ENCODE peak calls at places on chromosomes 3 and 15, in nine cellular contexts. S is RPMI7951; W is activated T-cell treated with anti-CD3 and anti-CD28 coated beads, Interleukin-2, amount 50 U/mL, for 72 hours; I is NB4; H is mucosa of gallbladder; C is breast epithelium; T is naive thymus-derived CD8-positive, alpha-beta T cell; A is left ventricle myocardium superior; R is germinal center. O is an unnamed sample.
A peak's percentile ranks its signal among the peaks of the same experiment; 100 is the strongest.

GRCh38 chr15:77118787-77119410 is 48.0 kb upstream of the TSPAN3 start:
- DNase-seq in S (peak; percentile 71), H (peak; percentile 64), I (peak; percentile 76), A (no peak), R (peak; percentile 36), C (peak; percentile 35), W (peak; percentile 9), T (peak; percentile 71), O (no peak)

GRCh38 chr3:151434151-151434890 is 26.5 kb downstream of the IGSF10 start:
- DNase-seq in I (no peak), R (peak; percentile 19), S (peak; percentile 66), W (no peak), A (no peak), C (no peak), T (no peak), H (no peak), O (no peak)

GRCh38 chr15:69806287-69806915 is 291.3 kb downstream of the TLE3 start:
- DNase-seq in C (no peak), R (no peak), S (no peak), T (no peak), W (no peak), H (no peak), A (no peak), I (peak; percentile 47), O (no peak)

GRCh38 chr3:67884345-67884744 is 229.9 kb upstream of the SUCLG2 start:
- DNase-seq in R (no peak), C (no peak), H (no peak), W (no peak), T (no peak), S (no peak), A (no peak), I (no peak), O (no peak)

GRCh38 chr15:42578984-42579537 is 3.7 kb downstream of the STARD9 start:
- DNase-seq in H (no peak), T (no peak), A (no peak), R (no peak), C (no peak), I (no peak), W (no peak), S (no peak), O (no peak)

GRCh38 chr15:43279496-43279895 is 12.8 kb upstream of the TGM5 start:
- DNase-seq in C (no peak), A (no peak), R (no peak), H (no peak), S (no peak), W (no peak), I (no peak), T (no peak), O (no peak)

GRCh38 chr15:74995779-74996765 is 709 bp downstream of the SCAMP5 start:
- DNase-seq in C (no peak), I (no peak), W (no peak), R (no peak), S (no peak), A (peak; percentile 26), H (peak; percentile 37), T (no peak), O (peak; percentile 28)

GRCh38 chr15:101068961-101069734 is 150.0 kb downstream of the LRRK1 start:
- DNase-seq in R (no peak), I (no peak), S (peak; percentile 94), W (no peak), H (peak; percentile 28), C (peak; percentile 30), A (no peak), T (no peak), O (no peak)

GRCh38 chr3:134197681-134198261 is 52.9 kb downstream of the RYK start:
- DNase-seq in C (no peak), S (peak; percentile 73), A (no peak), R (peak; percentile 52), H (no peak), I (peak; percentile 66), T (no peak), W (peak; percentile 6), O (no peak)

GRCh38 chr3:129370248-129370964 is 58.0 kb downstream of the EFCAB12 start:
- DNase-seq in I (no peak), H (no peak), W (no peak), C (no peak), R (no peak), A (no peak), S (no peak), T (no peak), O (no peak)

GRCh38 chr3:116150655-116151054 is 294.6 kb downstream of the LSAMP start:
- DNase-seq in T (no peak), H (no peak), I (no peak), A (no peak), R (no peak), C (no peak), S (no peak), W (no peak), O (no peak)

GRCh38 chr3:3991598-3991997 is 192.4 kb downstream of the LRRN1 start:
- DNase-seq in I (no peak), W (no peak), C (no peak), A (no peak), R (no peak), S (no peak), T (no peak), H (no peak), O (no peak)

GRCh38 chr3:71288269-71288930 is 295.1 kb downstream of the FOXP1 start:
- DNase-seq in W (no peak), R (no peak), T (no peak), S (no peak), C (no peak), A (no peak), H (no peak), I (no peak), O (no peak)

GRCh38 chr3:58009026-58009748 is 965 bp downstream of the FLNB start:
- DNase-seq in W (peak; percentile 69), T (peak; percentile 72), H (no peak), A (peak; percentile 57), S (no peak), R (peak; percentile 54), I (no peak), C (no peak), O (no peak)

GRCh38 chr15:70249616-70250015 is 151.9 kb upstream of the TLE3 start:
- DNase-seq in H (no peak), S (no peak), I (no peak), C (no peak), W (no peak), T (peak; percentile 27), A (no peak), R (no peak), O (no peak)

GRCh38 chr15:93219859-93220258 is 130.8 kb upstream of the RGMA start:
- DNase-seq in H (no peak), W (no peak), R (no peak), C (no peak), S (no peak), I (no peak), T (no peak), A (no peak), O (no peak)

GRCh38 chr3:43620953-43621405 is 832 bp downstream of the ANO10 start:
- DNase-seq in H (peak; percentile 26), T (no peak), C (peak; percentile 30), I (no peak), A (no peak), R (no peak), W (no peak), S (no peak), O (no peak)

GRCh38 chr15:64092864-64093626 is 593 bp downstream of the CIAO2A start:
- DNase-seq in C (no peak), T (peak; percentile 59), H (peak; percentile 35), I (peak; percentile 77), S (peak; percentile 52), W (peak; percentile 65), R (peak; percentile 45), A (peak; percentile 67), O (no peak)

GRCh38 chr15:43928152-43928551 is 101.3 kb downstream of the WDR76 start:
- DNase-seq in R (no peak), S (no peak), H (no peak), C (no peak), W (no peak), T (no peak), I (no peak), A (no peak), O (no peak)

GRCh38 chr15:98873441-98874218 is 134.0 kb downstream of the PGPEP1L start:
- DNase-seq in I (peak; percentile 95), W (no peak), H (no peak), S (peak; percentile 95), A (no peak), R (no peak), C (no peak), T (no peak), O (no peak)

GRCh38 chr3:55482496-55483195 is 4.5 kb downstream of the WNT5A start:
- DNase-seq in C (no peak), A (no peak), I (no peak), S (peak; percentile 59), T (no peak), R (peak; percentile 48), W (no peak), H (no peak), O (no peak)

GRCh38 chr3:10093678-10094077 is 14.4 kb downstream of the FANCD2OS start:
- DNase-seq in T (no peak), S (no peak), A (no peak), R (no peak), H (no peak), W (no peak), C (no peak), I (no peak), O (no peak)